ENCODE peak calls at places on chromosomes 6 and 20, in seven cellular contexts. One of them, this sample, is unnamed.

GRCh38 chr6:167651251-167652041 is 175.3 kb upstream of the AFDN start:
- DNase-seq in lung: no peak
- DNase-seq in CD8-positive, alpha-beta memory T cell: no peak
- DNase-seq in upper lobe of right lung: no peak
- DNase-seq in neuronal stem cell: no peak
- DNase-seq in ascending aorta: no peak
- DNase-seq in HCT116: no peak
- DNase-seq in this sample: no peak

GRCh38 chr6:35435075-35435837 is 16.9 kb upstream of the FANCE start:
- DNase-seq in lung: no peak
- DNase-seq in CD8-positive, alpha-beta memory T cell: no peak
- DNase-seq in upper lobe of right lung: no peak
- DNase-seq in neuronal stem cell: no peak
- DNase-seq in ascending aorta: no peak
- DNase-seq in HCT116: no peak
- DNase-seq in this sample: no peak

GRCh38 chr20:45328451-45328850 is 19.8 kb downstream of the SDC4 start:
- DNase-seq in lung: no peak
- DNase-seq in CD8-positive, alpha-beta memory T cell: no peak
- DNase-seq in upper lobe of right lung: no peak
- DNase-seq in neuronal stem cell: no peak
- DNase-seq in ascending aorta: no peak
- DNase-seq in HCT116: no peak
- DNase-seq in this sample: no peak

GRCh38 chr20:9501473-9501872 is 12.9 kb upstream of the LAMP5 start:
- DNase-seq in lung: no peak
- DNase-seq in CD8-positive, alpha-beta memory T cell: no peak
- DNase-seq in upper lobe of right lung: no peak
- DNase-seq in neuronal stem cell: no peak
- DNase-seq in ascending aorta: no peak
- DNase-seq in HCT116: no peak
- DNase-seq in this sample: no peak

GRCh38 chr20:33796263-33796906 is 14.8 kb upstream of the CHMP4B start:
- DNase-seq in lung: peak
- DNase-seq in CD8-positive, alpha-beta memory T cell: no peak
- DNase-seq in upper lobe of right lung: peak
- DNase-seq in neuronal stem cell: no peak
- DNase-seq in ascending aorta: no peak
- DNase-seq in HCT116: peak
- DNase-seq in this sample: peak

GRCh38 chr6:107228754-107229153 is 113.4 kb upstream of the BEND3 start:
- DNase-seq in lung: no peak
- DNase-seq in CD8-positive, alpha-beta memory T cell: no peak
- DNase-seq in upper lobe of right lung: no peak
- DNase-seq in neuronal stem cell: no peak
- DNase-seq in ascending aorta: no peak
- DNase-seq in HCT116: no peak
- DNase-seq in this sample: peak

GRCh38 chr6:45881705-45882435 is 133.8 kb downstream of the CLIC5 start:
- DNase-seq in lung: no peak
- DNase-seq in CD8-positive, alpha-beta memory T cell: no peak
- DNase-seq in upper lobe of right lung: no peak
- DNase-seq in neuronal stem cell: no peak
- DNase-seq in ascending aorta: no peak
- DNase-seq in HCT116: no peak
- DNase-seq in this sample: no peak

GRCh38 chr20:11431613-11432012 is 486.1 kb upstream of the BTBD3 start:
- DNase-seq in lung: no peak
- DNase-seq in CD8-positive, alpha-beta memory T cell: no peak
- DNase-seq in upper lobe of right lung: no peak
- DNase-seq in neuronal stem cell: no peak
- DNase-seq in ascending aorta: no peak
- DNase-seq in HCT116: no peak
- DNase-seq in this sample: no peak

GRCh38 chr20:63015665-63016361 is 9.0 kb upstream of the BHLHE23 start:
- DNase-seq in lung: no peak
- DNase-seq in CD8-positive, alpha-beta memory T cell: no peak
- DNase-seq in upper lobe of right lung: no peak
- DNase-seq in neuronal stem cell: no peak
- DNase-seq in ascending aorta: no peak
- DNase-seq in HCT116: no peak
- DNase-seq in this sample: no peak

GRCh38 chr20:24987873-24988835 is 4.4 kb downstream of the APMAP start:
- DNase-seq in lung: no peak
- DNase-seq in CD8-positive, alpha-beta memory T cell: no peak
- DNase-seq in upper lobe of right lung: peak
- DNase-seq in neuronal stem cell: no peak
- DNase-seq in ascending aorta: peak
- DNase-seq in HCT116: no peak
- DNase-seq in this sample: no peak

GRCh38 chr6:167573461-167574215 is 248.8 kb downstream of the TTLL2 start:
- DNase-seq in lung: peak
- DNase-seq in CD8-positive, alpha-beta memory T cell: no peak
- DNase-seq in upper lobe of right lung: no peak
- DNase-seq in neuronal stem cell: no peak
- DNase-seq in ascending aorta: no peak
- DNase-seq in HCT116: no peak
- DNase-seq in this sample: no peak

GRCh38 chr20:46995561-46996142 is 101.0 kb downstream of the EYA2 start:
- DNase-seq in lung: no peak
- DNase-seq in CD8-positive, alpha-beta memory T cell: no peak
- DNase-seq in upper lobe of right lung: no peak
- DNase-seq in neuronal stem cell: peak
- DNase-seq in ascending aorta: no peak
- DNase-seq in HCT116: no peak
- DNase-seq in this sample: no peak

GRCh38 chr6:1580109-1580508 is 29.6 kb upstream of the FOXC1 start:
- DNase-seq in lung: no peak
- DNase-seq in CD8-positive, alpha-beta memory T cell: no peak
- DNase-seq in upper lobe of right lung: no peak
- DNase-seq in neuronal stem cell: no peak
- DNase-seq in ascending aorta: no peak
- DNase-seq in HCT116: no peak
- DNase-seq in this sample: no peak

GRCh38 chr20:62736407-62737071 is 27.9 kb downstream of the NTSR1 start:
- DNase-seq in lung: no peak
- DNase-seq in CD8-positive, alpha-beta memory T cell: no peak
- DNase-seq in upper lobe of right lung: no peak
- DNase-seq in neuronal stem cell: no peak
- DNase-seq in ascending aorta: no peak
- DNase-seq in HCT116: peak
- DNase-seq in this sample: no peak

GRCh38 chr20:6680441-6680840 is 87.0 kb upstream of the BMP2 start:
- DNase-seq in lung: no peak
- DNase-seq in CD8-positive, alpha-beta memory T cell: no peak
- DNase-seq in upper lobe of right lung: no peak
- DNase-seq in neuronal stem cell: no peak
- DNase-seq in ascending aorta: no peak
- DNase-seq in HCT116: no peak
- DNase-seq in this sample: no peak

GRCh38 chr6:135940783-135941182 is 89.3 kb downstream of the PDE7B start:
- DNase-seq in lung: no peak
- DNase-seq in CD8-positive, alpha-beta memory T cell: no peak
- DNase-seq in upper lobe of right lung: no peak
- DNase-seq in neuronal stem cell: no peak
- DNase-seq in ascending aorta: no peak
- DNase-seq in HCT116: no peak
- DNase-seq in this sample: no peak

GRCh38 chr6:156774872-156775405 is 2.2 kb upstream of the ARID1B start:
- DNase-seq in lung: no peak
- DNase-seq in CD8-positive, alpha-beta memory T cell: no peak
- DNase-seq in upper lobe of right lung: no peak
- DNase-seq in neuronal stem cell: no peak
- DNase-seq in ascending aorta: no peak
- DNase-seq in HCT116: no peak
- DNase-seq in this sample: no peak

GRCh38 chr20:3890410-3890751 is 1.2 kb downstream of the PANK2 start:
- DNase-seq in lung: no peak
- DNase-seq in CD8-positive, alpha-beta memory T cell: no peak
- DNase-seq in upper lobe of right lung: no peak
- DNase-seq in neuronal stem cell: no peak
- DNase-seq in ascending aorta: no peak
- DNase-seq in HCT116: no peak
- DNase-seq in this sample: no peak

GRCh38 chr20:60815656-60816055 is 436.4 kb upstream of the CDH4 start:
- DNase-seq in lung: no peak
- DNase-seq in CD8-positive, alpha-beta memory T cell: no peak
- DNase-seq in upper lobe of right lung: no peak
- DNase-seq in neuronal stem cell: no peak
- DNase-seq in ascending aorta: no peak
- DNase-seq in HCT116: no peak
- DNase-seq in this sample: no peak

GRCh38 chr6:118586741-118587485 is 38.8 kb downstream of the PLN start:
- DNase-seq in lung: no peak
- DNase-seq in CD8-positive, alpha-beta memory T cell: no peak
- DNase-seq in upper lobe of right lung: no peak
- DNase-seq in neuronal stem cell: no peak
- DNase-seq in ascending aorta: no peak
- DNase-seq in HCT116: no peak
- DNase-seq in this sample: no peak

GRCh38 chr6:30510419-30510818 is 21.1 kb downstream of the HLA-E start:
- DNase-seq in lung: no peak
- DNase-seq in CD8-positive, alpha-beta memory T cell: no peak
- DNase-seq in upper lobe of right lung: no peak
- DNase-seq in neuronal stem cell: no peak
- DNase-seq in ascending aorta: no peak
- DNase-seq in HCT116: no peak
- DNase-seq in this sample: no peak

GRCh38 chr6:42045538-42046460 is 4.5 kb upstream of the TAF8 start:
- DNase-seq in lung: peak
- DNase-seq in CD8-positive, alpha-beta memory T cell: peak
- DNase-seq in upper lobe of right lung: peak
- DNase-seq in neuronal stem cell: no peak
- DNase-seq in ascending aorta: peak
- DNase-seq in HCT116: peak
- DNase-seq in this sample: peak

GRCh38 chr6:5979650-5980427 is 26.9 kb downstream of the NRN1 start:
- DNase-seq in lung: no peak
- DNase-seq in CD8-positive, alpha-beta memory T cell: no peak
- DNase-seq in upper lobe of right lung: no peak
- DNase-seq in neuronal stem cell: no peak
- DNase-seq in ascending aorta: no peak
- DNase-seq in HCT116: no peak
- DNase-seq in this sample: no peak

GRCh38 chr6:11650297-11650696 is 112.7 kb downstream of the TMEM170B start:
- DNase-seq in lung: no peak
- DNase-seq in CD8-positive, alpha-beta memory T cell: no peak
- DNase-seq in upper lobe of right lung: no peak
- DNase-seq in neuronal stem cell: peak
- DNase-seq in ascending aorta: no peak
- DNase-seq in HCT116: no peak
- DNase-seq in this sample: no peak

GRCh38 chr20:10715035-10715434 is 41.2 kb upstream of the JAG1 start:
- DNase-seq in lung: no peak
- DNase-seq in CD8-positive, alpha-beta memory T cell: no peak
- DNase-seq in upper lobe of right lung: no peak
- DNase-seq in neuronal stem cell: no peak
- DNase-seq in ascending aorta: no peak
- DNase-seq in HCT116: no peak
- DNase-seq in this sample: no peak

GRCh38 chr6:130993292-130993765 is 69.7 kb downstream of the EPB41L2 start:
- DNase-seq in lung: no peak
- DNase-seq in CD8-positive, alpha-beta memory T cell: no peak
- DNase-seq in upper lobe of right lung: no peak
- DNase-seq in neuronal stem cell: no peak
- DNase-seq in ascending aorta: no peak
- DNase-seq in HCT116: no peak
- DNase-seq in this sample: no peak

GRCh38 chr6:130997061-130997753 is 65.8 kb downstream of the EPB41L2 start:
- DNase-seq in lung: no peak
- DNase-seq in CD8-positive, alpha-beta memory T cell: no peak
- DNase-seq in upper lobe of right lung: no peak
- DNase-seq in neuronal stem cell: peak
- DNase-seq in ascending aorta: no peak
- DNase-seq in HCT116: no peak
- DNase-seq in this sample: no peak

GRCh38 chr6:130994319-130995097 is 68.5 kb downstream of the EPB41L2 start:
- DNase-seq in lung: no peak
- DNase-seq in CD8-positive, alpha-beta memory T cell: no peak
- DNase-seq in upper lobe of right lung: no peak
- DNase-seq in neuronal stem cell: no peak
- DNase-seq in ascending aorta: no peak
- DNase-seq in HCT116: no peak
- DNase-seq in this sample: no peak

GRCh38 chr6:130996635-130997034 is 66.4 kb downstream of the EPB41L2 start:
- DNase-seq in lung: no peak
- DNase-seq in CD8-positive, alpha-beta memory T cell: no peak
- DNase-seq in upper lobe of right lung: no peak
- DNase-seq in neuronal stem cell: no peak
- DNase-seq in ascending aorta: no peak
- DNase-seq in HCT116: no peak
- DNase-seq in this sample: no peak

GRCh38 chr6:130995783-130996447 is 67.1 kb downstream of the EPB41L2 start:
- DNase-seq in lung: no peak
- DNase-seq in CD8-positive, alpha-beta memory T cell: no peak
- DNase-seq in upper lobe of right lung: no peak
- DNase-seq in neuronal stem cell: no peak
- DNase-seq in ascending aorta: no peak
- DNase-seq in HCT116: no peak
- DNase-seq in this sample: no peak
- H3K27ac ChIP-seq in lung: no peak
- H3K27ac ChIP-seq in CD8-positive, alpha-beta memory T cell: no peak
- H3K27ac ChIP-seq in upper lobe of right lung: no peak
- H3K27ac ChIP-seq in neuronal stem cell: no peak
- H3K27ac ChIP-seq in ascending aorta: no peak
- H3K27ac ChIP-seq in HCT116: no peak
- H3K27ac ChIP-seq in this sample: no peak

DNA sequence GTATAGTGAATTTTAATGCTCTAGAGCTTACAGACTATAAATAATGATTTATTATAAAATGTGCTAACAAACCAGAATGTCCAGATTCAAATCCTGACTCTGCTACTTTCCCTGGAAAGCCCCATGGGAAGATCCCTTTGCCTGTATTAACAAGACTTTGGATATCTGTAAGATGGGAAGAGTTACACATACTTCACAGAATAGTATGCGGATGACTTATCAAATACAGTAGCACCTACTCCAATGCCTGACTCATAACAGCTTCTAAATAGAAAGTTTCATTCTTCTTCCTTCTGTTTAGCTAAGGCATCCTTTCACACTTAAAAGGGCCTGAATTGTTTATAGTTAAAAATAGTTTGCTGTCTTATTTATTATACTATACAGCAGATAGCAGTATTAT is 166.3 kb downstream of the KCNQ5 start:
- DNase-seq in lung: no peak
- DNase-seq in CD8-positive, alpha-beta memory T cell: no peak
- DNase-seq in upper lobe of right lung: no peak
- DNase-seq in neuronal stem cell: no peak
- DNase-seq in ascending aorta: no peak
- DNase-seq in HCT116: no peak
- DNase-seq in this sample: peak
- H3K27ac ChIP-seq in lung: no peak
- H3K27ac ChIP-seq in CD8-positive, alpha-beta memory T cell: no peak
- H3K27ac ChIP-seq in upper lobe of right lung: no peak
- H3K27ac ChIP-seq in neuronal stem cell: no peak
- H3K27ac ChIP-seq in ascending aorta: no peak
- H3K27ac ChIP-seq in HCT116: no peak
- H3K27ac ChIP-seq in this sample: peak

GRCh38 chr6:47308674-47309325 is 905 bp downstream of the TNFRSF21 start:
- DNase-seq in lung: no peak
- DNase-seq in CD8-positive, alpha-beta memory T cell: no peak
- DNase-seq in upper lobe of right lung: peak
- DNase-seq in neuronal stem cell: peak
- DNase-seq in ascending aorta: no peak
- DNase-seq in HCT116: no peak
- DNase-seq in this sample: no peak
- H3K27ac ChIP-seq in lung: peak
- H3K27ac ChIP-seq in CD8-positive, alpha-beta memory T cell: no peak
- H3K27ac ChIP-seq in upper lobe of right lung: peak
- H3K27ac ChIP-seq in neuronal stem cell: no peak
- H3K27ac ChIP-seq in ascending aorta: no peak
- H3K27ac ChIP-seq in HCT116: peak
- H3K27ac ChIP-seq in this sample: peak

GRCh38 chr6:32337166-32337805 is 34.4 kb downstream of the TSBP1 start:
- DNase-seq in lung: no peak
- DNase-seq in CD8-positive, alpha-beta memory T cell: no peak
- DNase-seq in upper lobe of right lung: no peak
- DNase-seq in neuronal stem cell: no peak
- DNase-seq in ascending aorta: no peak
- DNase-seq in HCT116: no peak
- DNase-seq in this sample: no peak
- H3K27ac ChIP-seq in lung: no peak
- H3K27ac ChIP-seq in CD8-positive, alpha-beta memory T cell: no peak
- H3K27ac ChIP-seq in upper lobe of right lung: no peak
- H3K27ac ChIP-seq in neuronal stem cell: no peak
- H3K27ac ChIP-seq in ascending aorta: no peak
- H3K27ac ChIP-seq in HCT116: no peak
- H3K27ac ChIP-seq in this sample: no peak